ENCODE peak calls at places on chromosomes 3 and 15, in six cellular contexts. U is IMR-90, P is sigmoid colon, W is body of pancreas, Z is esophagus muscularis mucosa, V is stomach. Q is an unnamed sample. For H3K4me1, the result is how much of the 10 kb centered on the place peaks cover.

GRCh38 chr3:146163584-146163983 is 2.6 kb upstream of the PLOD2 start:
- DNase-seq in U (peak), W (no peak), Z (no peak), P (no peak), V (no peak), Q (no peak)

GRCh38 chr3:32022947-32023346 is 41.4 kb downstream of the ZNF860 start:
- DNase-seq in Z (no peak), W (no peak), P (no peak), U (no peak), V (no peak), Q (no peak)

GRCh38 chr15:89803941-89804800 is 10.5 kb downstream of the ANPEP start:
- DNase-seq in P (no peak), V (no peak), W (peak), Z (no peak), U (no peak), Q (peak)

GRCh38 chr3:58234516-58234931 is 3.1 kb upstream of the ABHD6 start:
- DNase-seq in W (no peak), Z (no peak), P (no peak), U (peak), V (no peak), Q (no peak)

GRCh38 chr3:53970656-53971055 is 79.0 kb upstream of the SELENOK start:
- DNase-seq in P (no peak), W (no peak), Z (no peak), U (no peak), V (no peak), Q (no peak)

GRCh38 chr3:38646062-38646461 is 3.4 kb downstream of the SCN5A start:
- DNase-seq in U (no peak), P (peak), V (no peak), W (no peak), Z (peak), Q (peak)

GRCh38 chr3:171173732-171174131 is 147.2 kb upstream of the SLC2A2 start:
- DNase-seq in W (no peak), Z (no peak), U (no peak), V (no peak), P (peak), Q (peak)

GRCh38 chr3:14322667-14323295 is 79.6 kb upstream of the SLC6A6 start:
- DNase-seq in U (no peak), P (no peak), W (no peak), V (no peak), Z (no peak), Q (peak)

GRCh38 chr15:84747423-84748273 is 744 bp upstream of the ZNF592 start:
- DNase-seq in V (peak), W (peak), P (peak), U (peak), Z (peak), Q (peak)

GRCh38 chr3:40939113-40940070 is 259.9 kb upstream of the CTNNB1 start:
- DNase-seq in P (no peak), W (peak), V (no peak), Z (no peak), U (no peak), Q (no peak)

GRCh38 chr3:31671976-31672375 is 139.3 kb downstream of the STT3B start:
- DNase-seq in V (no peak), Z (no peak), U (peak), P (no peak), W (no peak), Q (no peak)

GRCh38 chr3:149448331-149448831 is 26.1 kb upstream of the TM4SF4 start:
- DNase-seq in V (no peak), W (no peak), P (no peak), U (peak), Z (peak), Q (no peak)

GRCh38 chr3:55169161-55169560 is 241.3 kb upstream of the LRTM1 start:
- DNase-seq in U (no peak), Z (peak), W (no peak), V (no peak), P (no peak), Q (no peak)

GRCh38 chr3:126465928-126466564 is 9.6 kb downstream of the ZXDC start:
- DNase-seq in V (no peak), P (peak), Z (no peak), W (peak), U (no peak), Q (peak)

GRCh38 chr3:115517457-115518050 is 105.8 kb upstream of the GAP43 start:
- DNase-seq in U (peak), Z (no peak), W (no peak), P (no peak), V (no peak), Q (no peak)

GRCh38 chr3:126245811-126246727 is 65.7 kb upstream of the ALDH1L1 start:
- DNase-seq in W (peak), U (peak), V (peak), P (peak), Z (no peak), Q (peak)

GRCh38 chr3:171132873-171133272 is 106.4 kb upstream of the SLC2A2 start:
- DNase-seq in Z (no peak), U (peak), W (no peak), V (no peak), P (no peak), Q (no peak)

GRCh38 chr3:101842245-101842934 is 6.9 kb upstream of the NFKBIZ start:
- DNase-seq in V (no peak), P (no peak), U (no peak), Z (no peak), W (no peak), Q (no peak)

GRCh38 chr15:68256675-68257450 is 20.7 kb upstream of the FEM1B start:
- DNase-seq in W (peak), U (peak), V (peak), Z (no peak), P (peak), Q (peak)

GRCh38 chr3:184574552-184575430 is 13.2 kb downstream of the EPHB3 start:
- DNase-seq in Z (no peak), U (no peak), P (no peak), W (no peak), V (no peak), Q (no peak)

GRCh38 chr3:185188816-185189215 is 36.0 kb upstream of the C3orf70 start:
- DNase-seq in W (no peak), P (no peak), V (no peak), U (no peak), Z (no peak), Q (no peak)

GRCh38 chr3:29141197-29141911 is 139.5 kb upstream of the RBMS3 start:
- DNase-seq in V (no peak), W (no peak), P (no peak), Z (no peak), U (peak), Q (no peak)

GRCh38 chr3:150495563-150496168 is 50.6 kb downstream of the SERP1 start:
- DNase-seq in Z (no peak), P (no peak), U (peak), W (no peak), V (no peak), Q (no peak)

GRCh38 chr15:52657338-52657737 is 21.9 kb downstream of the ATOSA start:
- DNase-seq in P (no peak), W (no peak), Z (no peak), V (no peak), U (peak), Q (no peak)

GRCh38 chr15:87874896-87875661 is 381.5 kb downstream of the NTRK3 start:
- DNase-seq in U (peak), P (peak), Z (no peak), V (no peak), W (no peak), Q (peak)

GRCh38 chr3:118534519-118534918 is 500.1 kb downstream of the IGSF11 start:
- DNase-seq in V (no peak), U (no peak), W (no peak), Z (no peak), P (no peak), Q (no peak)

GRCh38 chr3:38723569-38724391 is 74.3 kb upstream of the SCN5A start:
- DNase-seq in P (no peak), V (no peak), Z (no peak), U (no peak), W (no peak), Q (no peak)

GRCh38 chr3:57397175-57398026 is 104.9 kb upstream of the ASB14 start:
- DNase-seq in Z (no peak), W (peak), P (no peak), V (peak), U (peak), Q (no peak)

GRCh38 chr3:33067484-33067883 is 29.5 kb downstream of the GLB1 start:
- DNase-seq in U (peak), Z (no peak), V (no peak), P (no peak), W (no peak), Q (no peak)

GRCh38 chr3:39855517-39855916 is 46.1 kb downstream of the MYRIP start:
- DNase-seq in V (no peak), W (no peak), Z (no peak), P (no peak), U (no peak), Q (no peak)

GRCh38 chr3:166351461-166351860 is 514.2 kb upstream of the BCHE start:
- DNase-seq in P (no peak), Z (no peak), U (no peak), V (no peak), W (no peak), Q (no peak)

GRCh38 chr3:195441971-195442572 is 748 bp downstream of the ACAP2 start:
- DNase-seq in U (peak), P (peak), W (peak), V (peak), Z (no peak), Q (peak)

GRCh38 chr15:73338058-73338457 is 30.7 kb downstream of the HCN4 start:
- DNase-seq in Z (no peak), P (no peak), U (no peak), W (no peak), V (no peak), Q (no peak)

GRCh38 chr15:31280037-31280830 is 46.4 kb upstream of the KLF13 start:
- DNase-seq in U (no peak), Z (no peak), V (peak), W (peak), P (peak), Q (peak)

GRCh38 chr15:89041507-89041906 is 46.7 kb upstream of the ABHD2 start:
- DNase-seq in V (no peak), W (no peak), Z (no peak), U (no peak), P (no peak), Q (no peak)

GRCh38 chr3:13420817-13421755 is 964 bp upstream of the NUP210 start:
- DNase-seq in Z (no peak), W (no peak), V (peak), P (no peak), U (no peak), Q (peak)

GRCh38 chr3:76551739-76552138 is 488.2 kb upstream of the ROBO2 start:
- DNase-seq in P (no peak), U (no peak), W (no peak), Z (no peak), V (no peak), Q (no peak)

GRCh38 chr3:71753716-71754609 is at the start of gene GPR27:
- DNase-seq in Z (no peak), W (peak), V (no peak), P (no peak), U (peak), Q (peak)

GRCh38 chr3:71760140-71760539 is 6.5 kb downstream of the GPR27 start:
- DNase-seq in V (no peak), Z (no peak), U (no peak), W (no peak), P (no peak), Q (no peak)

GRCh38 chr3:71754610-71755253 is 1.1 kb downstream of the GPR27 start:
- DNase-seq in W (no peak), Z (no peak), U (no peak), P (no peak), V (no peak), Q (peak)

GRCh38 chr3:71759401-71759800 is 5.7 kb downstream of the GPR27 start:
- DNase-seq in P (no peak), W (no peak), U (no peak), Z (no peak), V (no peak), Q (no peak)
- H3K27ac ChIP-seq in P (no peak), W (no peak), U (no peak), Z (no peak), V (no peak), Q (no peak)

DNA sequence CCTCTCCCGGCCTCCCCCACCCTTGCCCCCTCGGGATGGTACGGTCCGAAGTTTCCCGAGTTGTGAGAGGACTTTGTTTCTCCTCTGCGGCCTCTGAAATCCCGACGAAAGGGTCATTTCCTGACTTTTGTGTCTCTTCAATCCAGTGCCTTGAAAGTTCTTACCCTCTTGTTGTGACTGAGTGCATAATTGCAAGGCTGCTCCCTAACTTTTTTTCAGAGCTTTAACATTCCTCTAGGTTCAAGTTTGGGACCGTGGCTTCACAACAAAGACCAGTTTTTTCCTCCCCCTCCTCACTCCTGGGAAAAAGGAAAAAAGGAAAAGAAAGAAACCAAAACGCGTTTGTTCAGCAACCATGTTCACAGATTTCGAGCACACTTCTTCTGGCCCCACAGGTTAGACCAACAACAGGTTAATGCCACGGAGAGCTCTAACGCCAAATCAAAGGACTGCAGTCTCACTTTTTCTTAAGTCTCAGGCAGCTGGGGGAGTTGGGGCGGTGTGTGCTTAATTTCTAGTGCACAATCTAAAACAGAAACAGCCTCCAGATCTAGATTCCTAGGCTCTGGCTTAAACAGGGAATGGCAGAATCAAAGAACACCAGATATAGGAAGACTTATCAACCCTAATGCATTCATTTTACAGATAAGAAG is 139.0 kb downstream of the TMCO5A start:
- DNase-seq in V (no peak), U (peak), P (no peak), W (no peak), Z (no peak), Q (no peak)
- H3K4me1 ChIP-seq in V (under half), U (under half), P (under half), W (under half), Z (under half), Q (under half)

GRCh38 chr15:67063689-67064606 is 1.5 kb upstream of the SMAD3 start:
- DNase-seq in W (peak), U (peak), Z (no peak), V (peak), P (no peak), Q (no peak)
- TF ChIP-seq POLR2A in W (peak), U (no peak), Z (no peak), V (no peak), P (no peak), Q (no peak)

GRCh38 chr15:76175442-76175841 is 115.7 kb downstream of the TMEM266 start:
- DNase-seq in U (no peak), P (no peak), V (no peak), Z (no peak), W (no peak), Q (no peak)

GRCh38 chr15:76174654-76175053 is 114.9 kb downstream of the TMEM266 start:
- DNase-seq in V (no peak), U (no peak), P (no peak), W (no peak), Z (no peak), Q (no peak)

GRCh38 chr15:76176059-76176458 is 116.3 kb downstream of the TMEM266 start:
- DNase-seq in V (no peak), Z (no peak), W (no peak), U (no peak), P (no peak), Q (no peak)

GRCh38 chr15:76172782-76173181 is 113.0 kb downstream of the TMEM266 start:
- DNase-seq in V (no peak), P (no peak), Z (no peak), W (no peak), U (no peak), Q (no peak)

GRCh38 chr15:76173317-76173834 is 113.6 kb downstream of the TMEM266 start:
- DNase-seq in U (no peak), Z (no peak), V (no peak), W (no peak), P (no peak), Q (no peak)
- H3K27ac ChIP-seq in U (no peak), Z (no peak), V (no peak), W (no peak), P (no peak), Q (no peak)

GRCh38 chr3:177089901-177090300 is 107.4 kb downstream of the TBL1XR1 start:
- DNase-seq in Z (no peak), W (no peak), P (no peak), U (no peak), V (no peak), Q (no peak)
- H3K4me1 ChIP-seq in Z (under half), W (under half), P (under half), U (under half), V (under half), Q (half or more)

Q was measured in spleen.